ENCODE peak calls at places on chromosomes 5 and 9, in five cellular contexts. W is BE2C; C is naive thymus-derived CD8-positive, alpha-beta T cell; E is pancreas; H is CD14-positive monocyte. Z is an unnamed sample.

GRCh38 chr5:154190652-154191304 is at the start of gene GALNT10:
- DNase-seq in H (no peak), C (peak), E (peak), W (peak), Z (peak)

GRCh38 chr5:142966146-142966455 is 195.9 kb downstream of the ARHGAP26 start:
- DNase-seq in W (no peak), C (no peak), H (no peak), E (no peak), Z (no peak)

GRCh38 chr9:96217358-96217755 is 84.6 kb downstream of the HSD17B3 start:
- DNase-seq in E (peak), W (peak), H (no peak), C (no peak), Z (no peak)

GRCh38 chr9:100498592-100498991 is 25.6 kb downstream of the TMEFF1 start:
- DNase-seq in H (no peak), C (no peak), E (no peak), W (no peak), Z (no peak)

GRCh38 chr5:135244620-135245021 is 154.4 kb downstream of the MACROH2A1 start:
- DNase-seq in C (no peak), E (peak), H (no peak), W (no peak), Z (peak)

GRCh38 chr9:32430720-32431119 is 46.3 kb downstream of the ACO1 start:
- DNase-seq in C (no peak), E (no peak), W (no peak), H (no peak), Z (no peak)

GRCh38 chr5:167950126-167950721 is 341.2 kb upstream of the WWC1 start:
- DNase-seq in H (no peak), C (no peak), E (no peak), W (no peak), Z (no peak)

GRCh38 chr9:15977438-15977837 is 424.6 kb downstream of the CCDC171 start:
- DNase-seq in C (no peak), H (no peak), W (no peak), E (no peak), Z (no peak)

GRCh38 chr9:125906144-125906543 is 159.0 kb downstream of the PBX3 start:
- DNase-seq in C (no peak), W (no peak), H (no peak), E (no peak), Z (no peak)

GRCh38 chr9:17229945-17230560 is 95.2 kb downstream of the CNTLN start:
- DNase-seq in H (no peak), E (no peak), C (no peak), W (no peak), Z (no peak)

GRCh38 chr5:134018154-134018985 is 13.6 kb upstream of the VDAC1 start:
- DNase-seq in H (no peak), E (peak), C (no peak), W (no peak), Z (no peak)

GRCh38 chr9:99559776-99560175 is 261.9 kb upstream of the NR4A3 start:
- DNase-seq in W (no peak), E (no peak), H (no peak), C (no peak), Z (no peak)

GRCh38 chr9:78575041-78575440 is 278.1 kb downstream of the PSAT1 start:
- DNase-seq in C (no peak), H (no peak), E (no peak), W (no peak), Z (no peak)

GRCh38 chr9:121883281-121884056 is 209.6 kb downstream of the TTLL11 start:
- DNase-seq in H (no peak), C (no peak), E (no peak), W (no peak), Z (no peak)

GRCh38 chr5:78597858-78598415 is 50.6 kb downstream of the LHFPL2 start:
- DNase-seq in C (no peak), E (no peak), W (no peak), H (no peak), Z (no peak)

GRCh38 chr9:126877418-126877817 is 17.0 kb downstream of the ZBTB34 start:
- DNase-seq in E (no peak), C (no peak), H (no peak), W (no peak), Z (no peak)

GRCh38 chr5:92518318-92518913 is 1062.6 kb downstream of the NR2F1-AS1 start:
- DNase-seq in E (peak), C (no peak), W (peak), H (no peak), Z (no peak)

GRCh38 chr5:145471831-145472616 is 363.1 kb downstream of the PRELID2 start:
- DNase-seq in C (no peak), H (no peak), E (peak), W (no peak), Z (no peak)

GRCh38 chr5:32217886-32218396 is 43.8 kb upstream of the GOLPH3 start:
- DNase-seq in H (no peak), W (peak), C (no peak), E (no peak), Z (no peak)

GRCh38 chr5:126137771-126138474 is 285.3 kb upstream of the GRAMD2B start:
- DNase-seq in C (no peak), W (no peak), E (no peak), H (no peak), Z (no peak)

GRCh38 chr5:124871299-124871698 is 124.9 kb upstream of the ZNF608 start:
- DNase-seq in W (peak), C (no peak), E (no peak), H (no peak), Z (no peak)

GRCh38 chr5:54823006-54823405 is 162.4 kb downstream of the ESM1 start:
- DNase-seq in E (no peak), W (no peak), H (no peak), C (no peak), Z (no peak)

GRCh38 chr9:100999914-101000540 is 28.5 kb upstream of the PLPPR1 start:
- DNase-seq in E (no peak), W (no peak), C (no peak), H (no peak), Z (no peak)

GRCh38 chr5:36619012-36619635 is 12.7 kb downstream of the SLC1A3 start:
- DNase-seq in W (no peak), H (no peak), C (no peak), E (no peak), Z (no peak)

GRCh38 chr5:116451905-116452450 is 122.6 kb downstream of the SEMA6A start:
- DNase-seq in C (no peak), H (no peak), E (no peak), W (no peak), Z (no peak)

GRCh38 chr5:14193496-14193895 is 50.4 kb downstream of the TRIO start:
- DNase-seq in W (no peak), C (no peak), H (no peak), E (no peak), Z (no peak)

GRCh38 chr5:107486489-107486888 is 184.2 kb downstream of the EFNA5 start:
- DNase-seq in C (no peak), E (no peak), W (no peak), H (peak), Z (no peak)

GRCh38 chr5:37921452-37921851 is 81.6 kb upstream of the GDNF start:
- DNase-seq in E (no peak), W (no peak), C (no peak), H (no peak), Z (no peak)

Z was measured in WERI-Rb-1.